ENCODE peak calls at places on chromosome 1, in ten cellular contexts. B is psoas muscle, I is OCI-LY7, M is LNCaP clone FGC, V is sigmoid colon, J is H9, U is BE2C, D is tibial artery, O is prostate gland, P is GM12864. Q is an unnamed sample.

GRCh38 chr1:4675454-4676186 is 21.2 kb downstream of the AJAP1 start:
- DNase-seq in D (no peak), J (no peak), V (no peak), U (no peak), B (no peak), I (no peak), O (no peak), P (no peak), M (no peak), Q (no peak)

GRCh38 chr1:1231400-1232223 is at the start of gene SDF4:
- DNase-seq in M (peak), V (peak), D (peak), O (peak), I (peak), B (peak), J (peak), U (peak), P (peak), Q (peak)

GRCh38 chr1:35536551-35537162 is 20.5 kb downstream of the KIAA0319L start:
- DNase-seq in D (no peak), O (no peak), M (no peak), V (no peak), J (no peak), P (no peak), U (no peak), I (no peak), B (no peak), Q (no peak)

GRCh38 chr1:187714501-187714900 is 885.8 kb downstream of the PLA2G4A start:
- DNase-seq in O (no peak), I (no peak), U (no peak), V (no peak), P (no peak), J (no peak), B (no peak), D (no peak), M (no peak), Q (no peak)

GRCh38 chr1:11680270-11681070 is 478 bp downstream of the MAD2L2 start:
- DNase-seq in P (no peak), U (no peak), J (no peak), I (peak), B (no peak), M (no peak), D (no peak), V (peak), O (no peak), Q (no peak)

GRCh38 chr1:207838156-207839082 is 72.5 kb downstream of the CD34 start:
- DNase-seq in P (no peak), V (peak), M (no peak), B (peak), D (peak), I (no peak), U (no peak), J (no peak), O (peak), Q (no peak)

GRCh38 chr1:32125313-32125712 is 17.5 kb downstream of the KPNA6 start:
- DNase-seq in P (no peak), O (no peak), U (peak), V (no peak), M (no peak), B (no peak), J (no peak), D (no peak), I (no peak), Q (no peak)

GRCh38 chr1:11550664-11551283 is 71.8 kb downstream of the DISP3 start:
- DNase-seq in B (peak), V (no peak), P (no peak), O (peak), D (no peak), I (peak), U (no peak), M (peak), J (peak), Q (no peak)

GRCh38 chr1:184753608-184754478 is 815 bp downstream of the EDEM3 start:
- DNase-seq in D (peak), B (peak), U (peak), O (no peak), M (no peak), J (peak), V (peak), I (peak), P (no peak), Q (no peak)

GRCh38 chr1:154499446-154499845 is 2.6 kb upstream of the TDRD10 start:
- DNase-seq in M (no peak), I (no peak), J (no peak), O (no peak), D (no peak), B (no peak), V (no peak), U (no peak), P (no peak), Q (no peak)

GRCh38 chr1:81553503-81553902 is 247.2 kb upstream of the ADGRL2 start:
- DNase-seq in D (no peak), J (no peak), M (no peak), U (no peak), O (no peak), B (no peak), V (no peak), I (no peak), P (no peak), Q (no peak)

GRCh38 chr1:9881838-9882249 is 28.2 kb downstream of the CTNNBIP1 start:
- DNase-seq in J (no peak), O (no peak), P (no peak), U (no peak), B (no peak), D (no peak), M (no peak), I (no peak), V (no peak), Q (no peak)

GRCh38 chr1:246297314-246298273 is 209.5 kb downstream of the SMYD3 start:
- DNase-seq in J (no peak), U (no peak), M (no peak), B (no peak), V (no peak), O (no peak), D (no peak), P (no peak), I (no peak), Q (no peak)

GRCh38 chr1:238950786-238951185 is 435.6 kb upstream of the CHRM3 start:
- DNase-seq in D (no peak), J (no peak), M (no peak), I (no peak), P (no peak), O (no peak), V (no peak), U (no peak), B (no peak), Q (no peak)

GRCh38 chr1:100400332-100400933 is 48.1 kb downstream of the CDC14A start:
- DNase-seq in M (no peak), J (peak), O (peak), P (peak), V (no peak), I (peak), U (no peak), B (no peak), D (no peak), Q (peak)

GRCh38 chr1:219049411-219049943 is 124.2 kb upstream of the LYPLAL1 start:
- DNase-seq in D (no peak), J (no peak), M (no peak), B (no peak), V (no peak), P (no peak), O (no peak), U (no peak), I (no peak), Q (no peak)

GRCh38 chr1:219050268-219050917 is 123.3 kb upstream of the LYPLAL1 start:
- DNase-seq in D (no peak), V (no peak), J (no peak), I (no peak), O (no peak), P (no peak), M (no peak), B (no peak), U (no peak), Q (no peak)
- TF ChIP-seq CTCF in D (no peak), V (no peak), J (no peak), I (no peak), O (no peak), P (no peak), M (no peak), B (no peak), U (no peak), Q (no peak)

DNA sequence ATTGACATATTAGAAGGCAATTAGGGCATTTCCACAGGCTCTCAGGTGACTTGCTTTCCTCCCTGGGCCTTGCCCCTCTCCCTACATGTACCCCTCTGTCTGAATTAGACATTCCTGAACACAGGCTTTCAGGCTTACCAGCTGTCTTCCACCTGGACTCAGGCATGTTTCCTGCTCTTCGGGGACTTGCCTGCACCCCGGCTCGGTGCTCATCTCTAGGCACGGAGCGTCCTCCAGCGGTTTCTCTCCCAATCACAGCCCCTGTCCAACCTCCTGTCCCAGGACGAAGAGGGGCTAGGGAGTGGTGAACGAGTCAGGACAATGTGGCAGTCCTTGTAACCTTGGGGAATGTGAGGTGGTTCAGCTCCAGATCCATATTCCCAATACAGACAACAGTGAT is 4.2 kb downstream of the PROK1 start:
- DNase-seq in O (no peak), J (peak), D (no peak), B (no peak), V (no peak), P (no peak), I (no peak), U (no peak), M (no peak), Q (no peak)
- TF ChIP-seq CTCF in O (no peak), J (peak), D (no peak), B (no peak), V (no peak), P (no peak), I (peak), U (no peak), M (no peak), Q (no peak)

DNA sequence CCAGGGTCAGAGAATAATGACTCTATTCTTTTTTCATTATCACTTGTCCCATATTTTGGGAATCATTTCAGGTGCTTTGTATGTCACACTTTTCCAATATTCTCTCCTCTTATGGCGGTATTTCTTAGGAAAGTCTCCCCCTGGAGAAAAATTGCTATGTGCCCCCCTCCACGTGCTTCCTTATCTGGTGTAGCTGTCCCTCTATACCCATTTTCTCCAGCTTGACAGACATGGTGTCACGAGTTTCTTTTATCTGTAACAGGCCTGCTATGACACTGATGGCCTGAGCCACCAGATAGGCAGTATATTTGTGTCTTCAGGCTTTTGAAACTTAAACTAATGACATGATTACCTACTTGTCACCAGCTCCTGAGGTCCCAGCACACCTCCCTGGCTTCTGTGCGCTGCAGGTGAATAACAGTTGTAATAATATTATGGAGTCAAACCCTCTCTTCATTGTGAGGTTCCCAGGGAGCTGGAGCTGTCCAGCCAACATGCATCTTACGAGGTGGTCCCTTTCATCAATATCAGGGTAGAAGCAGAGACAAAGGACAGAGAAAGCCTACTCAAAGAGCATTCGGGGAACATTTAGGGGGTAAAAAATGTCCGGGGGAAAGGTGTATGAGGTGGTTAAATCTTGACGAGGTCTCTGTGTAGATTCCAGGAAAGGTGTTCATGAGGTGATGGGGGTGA is 71.2 kb upstream of the DUSP10 start:
- DNase-seq in P (no peak), M (no peak), D (no peak), O (no peak), J (no peak), V (no peak), B (no peak), U (no peak), I (no peak), Q (no peak)
- TF ChIP-seq CTCF in P (no peak), M (no peak), D (no peak), O (no peak), J (no peak), V (no peak), B (no peak), U (no peak), I (no peak), Q (no peak)

GRCh38 chr1:55848906-55849305 is 633.7 kb upstream of the USP24 start:
- DNase-seq in O (no peak), V (no peak), P (no peak), B (no peak), J (peak), I (no peak), M (no peak), D (no peak), U (no peak), Q (no peak)
- TF ChIP-seq CTCF in O (no peak), V (no peak), P (no peak), B (no peak), J (peak), I (no peak), M (peak), D (peak), U (peak), Q (no peak)

GRCh38 chr1:65022264-65022663 is 55.9 kb upstream of the JAK1 start:
- DNase-seq in B (no peak), O (no peak), P (no peak), U (no peak), M (no peak), D (no peak), J (no peak), I (no peak), V (no peak), Q (no peak)
- TF ChIP-seq CTCF in B (no peak), O (no peak), P (no peak), U (no peak), M (no peak), D (no peak), J (no peak), I (no peak), V (no peak), Q (no peak)

DNA sequence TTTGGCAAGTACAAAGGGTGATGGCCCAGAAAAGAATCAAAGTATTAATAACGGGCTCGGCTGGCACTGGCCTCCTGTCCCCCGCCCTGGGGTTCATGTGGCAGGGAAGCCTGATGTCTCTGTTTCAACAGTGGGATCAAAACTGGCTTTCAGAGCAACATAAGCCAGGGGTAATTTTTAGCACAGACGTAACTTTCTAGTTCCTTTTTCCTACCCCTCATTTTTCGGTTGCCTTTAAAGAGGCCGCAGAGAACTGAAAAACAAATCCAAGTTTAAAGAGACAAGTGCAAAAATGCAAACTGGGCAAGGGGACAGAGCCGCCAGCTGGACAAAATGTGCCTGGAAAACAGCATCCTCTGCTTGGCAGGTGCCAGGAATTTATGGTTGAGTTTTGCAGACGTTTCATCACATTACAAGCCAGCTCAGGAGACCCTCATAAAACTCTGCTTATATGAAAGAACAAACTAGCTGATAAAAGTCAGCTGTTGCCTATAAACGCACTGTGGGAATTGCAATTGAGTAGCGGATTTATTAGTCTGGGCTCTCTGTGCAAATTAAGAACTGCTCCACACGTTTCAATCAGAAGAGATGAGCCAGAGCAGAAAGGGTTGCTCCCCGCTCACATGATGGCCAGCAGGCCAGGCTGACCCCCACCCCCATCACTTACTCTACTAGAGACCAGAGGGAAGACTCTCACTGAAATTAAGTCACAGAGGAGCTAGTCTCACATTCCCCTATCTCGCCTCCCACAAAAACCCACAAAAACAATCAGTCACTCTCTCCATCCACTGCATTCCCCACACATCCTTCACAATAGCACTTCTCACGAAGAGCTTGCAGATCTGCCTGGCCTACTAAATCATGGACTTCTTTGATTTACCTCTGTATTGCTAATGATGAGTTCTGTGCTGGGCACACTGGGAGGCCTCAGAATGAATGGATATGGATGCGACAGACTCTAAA is 15.8 kb upstream of the CDCA8 start:
- DNase-seq in J (no peak), M (peak), P (peak), D (peak), V (peak), U (no peak), O (peak), B (no peak), I (peak), Q (no peak)
- TF ChIP-seq CTCF in J (no peak), M (peak), P (no peak), D (no peak), V (no peak), U (no peak), O (no peak), B (no peak), I (peak), Q (no peak)

DNA sequence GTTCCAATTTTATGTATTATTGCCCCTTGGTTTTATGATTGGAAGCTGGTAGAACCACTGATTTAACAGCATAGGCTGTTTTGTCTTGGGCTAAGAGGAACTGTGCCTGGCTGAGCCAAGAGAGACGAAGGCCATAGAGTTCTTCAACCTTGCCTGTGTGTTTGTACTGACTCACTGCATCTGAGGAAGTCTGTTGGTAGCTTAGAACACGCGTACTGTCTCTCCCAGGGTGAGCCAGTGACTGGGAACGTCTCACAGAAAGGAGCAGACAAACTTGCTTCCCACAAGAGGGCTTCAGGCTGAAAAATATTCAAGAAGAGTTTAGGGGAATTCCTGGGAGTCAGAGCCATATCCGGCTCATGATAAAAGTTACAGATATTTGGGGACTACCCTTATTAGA is 14.9 kb downstream of the TMEM51 start:
- DNase-seq in J (no peak), I (no peak), V (no peak), M (no peak), U (no peak), P (no peak), D (no peak), O (no peak), B (no peak), Q (no peak)
- TF ChIP-seq CTCF in J (no peak), I (no peak), V (no peak), M (no peak), U (no peak), P (no peak), D (no peak), O (no peak), B (no peak), Q (no peak)

Q was measured in CD14-positive monocyte.